ENCODE peak calls at places on chromosomes 12 and 14, in seven cellular contexts. One of them, this sample, is unnamed.
A peak's percentile ranks its signal among the peaks of the same experiment; 100 is the strongest.

GRCh38 chr14:70641548-70642312 is at the start of gene TTC9:
- DNase-seq in suprapubic skin: no peak
- DNase-seq in left ventricle myocardium inferior: peak; percentile 30
- DNase-seq in IMR-90: no peak
- DNase-seq in neuronal stem cell: peak; percentile 48
- DNase-seq in GM06990: peak; percentile 48
- DNase-seq in mucosa of descending colon: peak; percentile 61
- DNase-seq in this sample: peak; percentile 50

GRCh38 chr12:46857486-46857885 is 31.7 kb upstream of the SLC38A4 start:
- DNase-seq in GM06990: no peak
- DNase-seq in IMR-90: no peak
- DNase-seq in neuronal stem cell: no peak
- DNase-seq in suprapubic skin: no peak
- DNase-seq in left ventricle myocardium inferior: no peak
- DNase-seq in mucosa of descending colon: no peak
- DNase-seq in this sample: no peak

GRCh38 chr12:7354521-7354920 is 50.6 kb downstream of the ACSM4 start:
- DNase-seq in GM06990: no peak
- DNase-seq in suprapubic skin: no peak
- DNase-seq in IMR-90: no peak
- DNase-seq in mucosa of descending colon: no peak
- DNase-seq in neuronal stem cell: no peak
- DNase-seq in left ventricle myocardium inferior: no peak
- DNase-seq in this sample: no peak

GRCh38 chr12:123854232-123854631 is 92.1 kb downstream of the DNAH10 start:
- DNase-seq in neuronal stem cell: no peak
- DNase-seq in suprapubic skin: no peak
- DNase-seq in IMR-90: no peak
- DNase-seq in left ventricle myocardium inferior: no peak
- DNase-seq in GM06990: no peak
- DNase-seq in mucosa of descending colon: no peak
- DNase-seq in this sample: no peak

GRCh38 chr12:102010265-102010994 is 51.4 kb downstream of the WASHC3 start:
- DNase-seq in suprapubic skin: no peak
- DNase-seq in neuronal stem cell: no peak
- DNase-seq in IMR-90: no peak
- DNase-seq in left ventricle myocardium inferior: no peak
- DNase-seq in mucosa of descending colon: no peak
- DNase-seq in GM06990: peak; percentile 67
- DNase-seq in this sample: no peak

GRCh38 chr12:28954333-28954732 is 194.7 kb upstream of the FAR2 start:
- DNase-seq in neuronal stem cell: no peak
- DNase-seq in left ventricle myocardium inferior: no peak
- DNase-seq in mucosa of descending colon: no peak
- DNase-seq in IMR-90: peak; percentile 65
- DNase-seq in suprapubic skin: no peak
- DNase-seq in GM06990: no peak
- DNase-seq in this sample: no peak

GRCh38 chr12:107730942-107731341 is 30.0 kb downstream of the PRDM4 start:
- DNase-seq in GM06990: no peak
- DNase-seq in suprapubic skin: no peak
- DNase-seq in mucosa of descending colon: no peak
- DNase-seq in left ventricle myocardium inferior: no peak
- DNase-seq in IMR-90: no peak
- DNase-seq in neuronal stem cell: no peak
- DNase-seq in this sample: no peak

GRCh38 chr14:22552001-22552826 is 36.8 kb downstream of the DAD1 start:
- DNase-seq in mucosa of descending colon: no peak
- DNase-seq in neuronal stem cell: no peak
- DNase-seq in GM06990: no peak
- DNase-seq in IMR-90: no peak
- DNase-seq in left ventricle myocardium inferior: no peak
- DNase-seq in suprapubic skin: no peak
- DNase-seq in this sample: no peak

GRCh38 chr14:98647754-98648153 is 624.2 kb downstream of the BCL11B start:
- DNase-seq in suprapubic skin: no peak
- DNase-seq in IMR-90: no peak
- DNase-seq in left ventricle myocardium inferior: no peak
- DNase-seq in GM06990: no peak
- DNase-seq in neuronal stem cell: no peak
- DNase-seq in mucosa of descending colon: no peak
- DNase-seq in this sample: no peak

GRCh38 chr14:21525571-21525970 is 575 bp downstream of the SALL2 start:
- DNase-seq in GM06990: no peak
- DNase-seq in suprapubic skin: no peak
- DNase-seq in IMR-90: peak; percentile 20
- DNase-seq in mucosa of descending colon: no peak
- DNase-seq in neuronal stem cell: no peak
- DNase-seq in left ventricle myocardium inferior: no peak
- DNase-seq in this sample: no peak

DNA sequence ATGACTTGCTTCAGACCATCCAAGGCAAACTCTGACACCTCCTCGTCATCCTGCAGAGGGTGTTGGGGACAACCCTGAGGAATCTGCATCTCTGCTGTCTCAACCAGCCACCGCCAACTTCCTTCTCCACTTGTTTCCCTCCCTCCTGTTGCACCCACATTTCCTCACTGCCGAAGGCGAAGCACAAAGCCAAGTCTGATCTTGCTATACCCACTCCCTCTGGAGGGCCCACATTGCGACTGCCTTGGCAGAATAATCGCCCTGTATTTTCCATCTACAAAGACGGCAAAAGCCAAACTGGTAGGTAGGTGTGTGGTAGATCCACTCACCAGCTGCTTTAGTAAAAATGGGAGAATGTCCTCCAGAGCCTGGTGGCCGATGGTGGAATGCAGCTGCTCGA is 21.8 kb upstream of the RAB35 start:
- DNase-seq in IMR-90: no peak
- DNase-seq in suprapubic skin: no peak
- DNase-seq in left ventricle myocardium inferior: no peak
- DNase-seq in mucosa of descending colon: no peak
- DNase-seq in GM06990: no peak
- DNase-seq in neuronal stem cell: no peak
- DNase-seq in this sample: no peak
- H3K36me3 ChIP-seq in IMR-90: peaks cover 82% of the 10 kb centered on the region
- H3K36me3 ChIP-seq in suprapubic skin: peaks cover 100% of the 10 kb centered on the region
- H3K36me3 ChIP-seq in left ventricle myocardium inferior: peaks cover 100% of the 10 kb centered on the region
- H3K36me3 ChIP-seq in mucosa of descending colon: peaks cover 21% of the 10 kb centered on the region
- H3K36me3 ChIP-seq in GM06990: peaks cover 67% of the 10 kb centered on the region
- H3K36me3 ChIP-seq in neuronal stem cell: peaks cover 96% of the 10 kb centered on the region
- H3K36me3 ChIP-seq in this sample: peaks cover 100% of the 10 kb centered on the region

DNA sequence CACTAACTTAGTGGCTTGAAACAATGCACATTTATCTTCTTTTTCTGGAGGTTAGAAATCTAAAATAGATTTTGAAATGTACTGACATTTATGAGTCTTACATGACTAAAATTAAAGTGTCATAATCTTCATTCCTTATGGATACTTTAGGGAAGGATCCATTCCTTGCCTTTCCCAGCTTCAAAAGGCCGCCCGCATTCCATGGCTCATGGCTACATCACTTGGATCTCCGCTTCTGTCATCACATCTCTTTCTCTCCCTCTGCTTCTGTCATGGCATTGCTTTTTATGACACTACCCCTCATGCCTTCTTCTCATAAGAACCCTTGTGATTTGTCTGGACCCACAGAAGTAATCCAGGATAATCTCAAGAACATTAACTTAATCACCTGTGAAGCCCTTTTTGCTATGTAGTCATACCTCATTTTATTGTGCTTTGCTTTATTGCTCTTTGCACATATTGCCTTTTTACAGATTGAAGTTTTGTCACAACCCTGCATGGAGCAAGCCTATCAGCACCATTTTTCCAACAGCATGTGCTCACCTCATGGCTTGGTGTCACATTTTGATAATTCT is 66.5 kb downstream of the GARIN6 start:
- DNase-seq in mucosa of descending colon: no peak
- DNase-seq in IMR-90: no peak
- DNase-seq in GM06990: no peak
- DNase-seq in left ventricle myocardium inferior: no peak
- DNase-seq in suprapubic skin: no peak
- DNase-seq in neuronal stem cell: no peak
- DNase-seq in this sample: no peak
- H3K36me3 ChIP-seq in mucosa of descending colon: no peaks in the 10 kb centered on the region
- H3K36me3 ChIP-seq in IMR-90: no peaks in the 10 kb centered on the region
- H3K36me3 ChIP-seq in GM06990: no peaks in the 10 kb centered on the region
- H3K36me3 ChIP-seq in left ventricle myocardium inferior: no peaks in the 10 kb centered on the region
- H3K36me3 ChIP-seq in suprapubic skin: no peaks in the 10 kb centered on the region
- H3K36me3 ChIP-seq in neuronal stem cell: no peaks in the 10 kb centered on the region
- H3K36me3 ChIP-seq in this sample: no peaks in the 10 kb centered on the region

GRCh38 chr12:68835333-68835908 is 27.4 kb downstream of the MDM2 start:
- DNase-seq in IMR-90: no peak
- DNase-seq in suprapubic skin: no peak
- DNase-seq in left ventricle myocardium inferior: no peak
- DNase-seq in GM06990: no peak
- DNase-seq in neuronal stem cell: no peak
- DNase-seq in mucosa of descending colon: no peak
- DNase-seq in this sample: no peak
- H3K36me3 ChIP-seq in IMR-90: peaks cover 52% of the 10 kb centered on the region
- H3K36me3 ChIP-seq in suprapubic skin: peaks cover 76% of the 10 kb centered on the region
- H3K36me3 ChIP-seq in left ventricle myocardium inferior: peaks cover 90% of the 10 kb centered on the region
- H3K36me3 ChIP-seq in GM06990: peaks cover 28% of the 10 kb centered on the region
- H3K36me3 ChIP-seq in neuronal stem cell: peaks cover 94% of the 10 kb centered on the region
- H3K36me3 ChIP-seq in mucosa of descending colon: peaks cover 6% of the 10 kb centered on the region
- H3K36me3 ChIP-seq in this sample: peaks cover 94% of the 10 kb centered on the region

GRCh38 chr12:43795716-43796282 is 10.3 kb downstream of the TWF1 start:
- DNase-seq in suprapubic skin: no peak
- DNase-seq in GM06990: no peak
- DNase-seq in left ventricle myocardium inferior: no peak
- DNase-seq in mucosa of descending colon: no peak
- DNase-seq in IMR-90: peak; percentile 21
- DNase-seq in neuronal stem cell: no peak
- DNase-seq in this sample: no peak
- H3K36me3 ChIP-seq in suprapubic skin: peaks cover 66% of the 10 kb centered on the region
- H3K36me3 ChIP-seq in GM06990: no peaks in the 10 kb centered on the region
- H3K36me3 ChIP-seq in left ventricle myocardium inferior: peaks cover 70% of the 10 kb centered on the region
- H3K36me3 ChIP-seq in mucosa of descending colon: no peaks in the 10 kb centered on the region
- H3K36me3 ChIP-seq in IMR-90: peaks cover 13% of the 10 kb centered on the region
- H3K36me3 ChIP-seq in neuronal stem cell: peaks cover 65% of the 10 kb centered on the region
- H3K36me3 ChIP-seq in this sample: peaks cover 66% of the 10 kb centered on the region

This sample was measured in lower lobe of right lung.